ENCODE peak calls at places on chromosome 18, in seven cellular contexts. One of them, this sample, is unnamed.

GRCh38 chr18:31965331-31965970 is 22.5 kb upstream of the TRAPPC8 start:
- DNase-seq in NB4: peak; percentile 47
- DNase-seq in neural crest cell: no peak
- DNase-seq in adrenal gland: no peak
- DNase-seq in fibroblast of pulmonary artery: no peak
- DNase-seq in nephron progenitor cell: no peak
- DNase-seq in IMR-90: no peak
- DNase-seq in this sample: no peak

GRCh38 chr18:34767601-34768027 is 57.5 kb downstream of the DTNA start:
- DNase-seq in neural crest cell: no peak
- DNase-seq in IMR-90: peak; percentile 97
- DNase-seq in nephron progenitor cell: no peak
- DNase-seq in fibroblast of pulmonary artery: peak; percentile 73
- DNase-seq in NB4: no peak
- DNase-seq in adrenal gland: no peak
- DNase-seq in this sample: no peak

GRCh38 chr18:32735781-32736180 is 37.0 kb downstream of the KLHL14 start:
- DNase-seq in nephron progenitor cell: no peak
- DNase-seq in adrenal gland: no peak
- DNase-seq in fibroblast of pulmonary artery: peak; percentile 5
- DNase-seq in NB4: no peak
- DNase-seq in neural crest cell: no peak
- DNase-seq in IMR-90: peak; percentile 24
- DNase-seq in this sample: no peak

GRCh38 chr18:5628512-5629255 is 84.9 kb upstream of the EPB41L3 start:
- DNase-seq in fibroblast of pulmonary artery: peak; percentile 35
- DNase-seq in adrenal gland: peak; percentile 80
- DNase-seq in nephron progenitor cell: peak; percentile 66
- DNase-seq in IMR-90: peak; percentile 17
- DNase-seq in neural crest cell: peak; percentile 28
- DNase-seq in NB4: no peak
- DNase-seq in this sample: peak; percentile 12

GRCh38 chr18:45608400-45608799 is 6.9 kb upstream of the SLC14A2 start:
- DNase-seq in IMR-90: no peak
- DNase-seq in nephron progenitor cell: no peak
- DNase-seq in NB4: no peak
- DNase-seq in adrenal gland: no peak
- DNase-seq in fibroblast of pulmonary artery: no peak
- DNase-seq in neural crest cell: no peak
- DNase-seq in this sample: no peak

GRCh38 chr18:75678662-75679061 is 251.2 kb upstream of the SMIM21 start:
- DNase-seq in neural crest cell: no peak
- DNase-seq in NB4: no peak
- DNase-seq in IMR-90: no peak
- DNase-seq in adrenal gland: no peak
- DNase-seq in nephron progenitor cell: no peak
- DNase-seq in fibroblast of pulmonary artery: peak; percentile 51
- DNase-seq in this sample: no peak

GRCh38 chr18:55069497-55069896 is 110.2 kb upstream of the CCDC68 start:
- DNase-seq in fibroblast of pulmonary artery: no peak
- DNase-seq in neural crest cell: no peak
- DNase-seq in IMR-90: no peak
- DNase-seq in nephron progenitor cell: no peak
- DNase-seq in NB4: no peak
- DNase-seq in adrenal gland: no peak
- DNase-seq in this sample: no peak

GRCh38 chr18:31056296-31056695 is 13.8 kb upstream of the DSC3 start:
- DNase-seq in NB4: no peak
- DNase-seq in nephron progenitor cell: no peak
- DNase-seq in IMR-90: no peak
- DNase-seq in adrenal gland: no peak
- DNase-seq in fibroblast of pulmonary artery: no peak
- DNase-seq in neural crest cell: no peak
- DNase-seq in this sample: no peak

GRCh38 chr18:43620936-43621335 is 343.6 kb upstream of the SYT4 start:
- DNase-seq in NB4: peak; percentile 27
- DNase-seq in neural crest cell: no peak
- DNase-seq in nephron progenitor cell: peak; percentile 5
- DNase-seq in fibroblast of pulmonary artery: peak; percentile 46
- DNase-seq in adrenal gland: no peak
- DNase-seq in IMR-90: peak; percentile 5
- DNase-seq in this sample: no peak

GRCh38 chr18:61669320-61669719 is 223.5 kb downstream of the RNF152 start:
- DNase-seq in fibroblast of pulmonary artery: peak; percentile 7
- DNase-seq in NB4: no peak
- DNase-seq in IMR-90: peak; percentile 89
- DNase-seq in adrenal gland: no peak
- DNase-seq in nephron progenitor cell: no peak
- DNase-seq in neural crest cell: no peak
- DNase-seq in this sample: no peak

GRCh38 chr18:31243740-31244512 is 74.0 kb upstream of the DSG1 start:
- DNase-seq in adrenal gland: no peak
- DNase-seq in neural crest cell: no peak
- DNase-seq in fibroblast of pulmonary artery: no peak
- DNase-seq in IMR-90: no peak
- DNase-seq in nephron progenitor cell: no peak
- DNase-seq in NB4: no peak
- DNase-seq in this sample: no peak

GRCh38 chr18:30925795-30926194 is 116.7 kb downstream of the DSC3 start:
- DNase-seq in NB4: no peak
- DNase-seq in adrenal gland: no peak
- DNase-seq in nephron progenitor cell: no peak
- DNase-seq in IMR-90: no peak
- DNase-seq in fibroblast of pulmonary artery: no peak
- DNase-seq in neural crest cell: no peak
- DNase-seq in this sample: no peak

GRCh38 chr18:70558371-70558770 is 269.5 kb downstream of the SOCS6 start:
- DNase-seq in adrenal gland: no peak
- DNase-seq in NB4: no peak
- DNase-seq in neural crest cell: no peak
- DNase-seq in nephron progenitor cell: no peak
- DNase-seq in fibroblast of pulmonary artery: no peak
- DNase-seq in IMR-90: no peak
- DNase-seq in this sample: no peak

GRCh38 chr18:25057491-25058050 is 294.4 kb downstream of the ZNF521 start:
- DNase-seq in nephron progenitor cell: no peak
- DNase-seq in NB4: no peak
- DNase-seq in IMR-90: no peak
- DNase-seq in fibroblast of pulmonary artery: no peak
- DNase-seq in neural crest cell: no peak
- DNase-seq in adrenal gland: no peak
- DNase-seq in this sample: no peak

GRCh38 chr18:36633961-36634412 is 194.8 kb downstream of the TPGS2 start:
- DNase-seq in fibroblast of pulmonary artery: no peak
- DNase-seq in adrenal gland: no peak
- DNase-seq in neural crest cell: no peak
- DNase-seq in NB4: no peak
- DNase-seq in nephron progenitor cell: no peak
- DNase-seq in IMR-90: no peak
- DNase-seq in this sample: no peak

GRCh38 chr18:2955966-2956521 is 56.9 kb downstream of the LPIN2 start:
- DNase-seq in fibroblast of pulmonary artery: peak; percentile 45
- DNase-seq in NB4: no peak
- DNase-seq in neural crest cell: no peak
- DNase-seq in IMR-90: no peak
- DNase-seq in adrenal gland: no peak
- DNase-seq in nephron progenitor cell: no peak
- DNase-seq in this sample: peak; percentile 43

GRCh38 chr18:77208969-77209368 is 40.7 kb upstream of the GALR1 start:
- DNase-seq in NB4: peak; percentile 76
- DNase-seq in neural crest cell: no peak
- DNase-seq in nephron progenitor cell: no peak
- DNase-seq in adrenal gland: peak; percentile 80
- DNase-seq in fibroblast of pulmonary artery: peak; percentile 74
- DNase-seq in IMR-90: peak; percentile 65
- DNase-seq in this sample: peak; percentile 41

GRCh38 chr18:42298744-42299685 is 344.0 kb downstream of the PIK3C3 start:
- DNase-seq in NB4: peak; percentile 65
- DNase-seq in adrenal gland: peak; percentile 96
- DNase-seq in fibroblast of pulmonary artery: peak; percentile 81
- DNase-seq in neural crest cell: peak; percentile 81
- DNase-seq in IMR-90: peak; percentile 66
- DNase-seq in nephron progenitor cell: peak; percentile 80
- DNase-seq in this sample: peak; percentile 77

GRCh38 chr18:12441475-12442035 is 33.8 kb downstream of the PRELID3A start:
- DNase-seq in neural crest cell: no peak
- DNase-seq in fibroblast of pulmonary artery: no peak
- DNase-seq in NB4: no peak
- DNase-seq in IMR-90: no peak
- DNase-seq in nephron progenitor cell: no peak
- DNase-seq in adrenal gland: peak; percentile 17
- DNase-seq in this sample: no peak

GRCh38 chr18:48933578-48934399 is 17.0 kb downstream of the SMAD7 start:
- DNase-seq in fibroblast of pulmonary artery: peak; percentile 6
- DNase-seq in neural crest cell: no peak
- DNase-seq in adrenal gland: no peak
- DNase-seq in IMR-90: no peak
- DNase-seq in NB4: no peak
- DNase-seq in nephron progenitor cell: no peak
- DNase-seq in this sample: no peak

GRCh38 chr18:6219116-6219717 is 195.5 kb downstream of the L3MBTL4 start:
- DNase-seq in adrenal gland: peak; percentile 76
- DNase-seq in fibroblast of pulmonary artery: peak; percentile 64
- DNase-seq in nephron progenitor cell: peak; percentile 74
- DNase-seq in NB4: peak; percentile 39
- DNase-seq in IMR-90: peak; percentile 73
- DNase-seq in neural crest cell: peak; percentile 71
- DNase-seq in this sample: peak; percentile 19

GRCh38 chr18:28715206-28715605 is 538.3 kb upstream of the CDH2 start:
- DNase-seq in nephron progenitor cell: no peak
- DNase-seq in adrenal gland: no peak
- DNase-seq in NB4: no peak
- DNase-seq in fibroblast of pulmonary artery: peak; percentile 45
- DNase-seq in IMR-90: no peak
- DNase-seq in neural crest cell: no peak
- DNase-seq in this sample: no peak

GRCh38 chr18:32383040-32383819 is 87.5 kb downstream of the GAREM1 start:
- DNase-seq in neural crest cell: no peak
- DNase-seq in NB4: no peak
- DNase-seq in nephron progenitor cell: no peak
- DNase-seq in IMR-90: peak; percentile 98
- DNase-seq in adrenal gland: peak; percentile 65
- DNase-seq in fibroblast of pulmonary artery: peak; percentile 96
- DNase-seq in this sample: no peak

GRCh38 chr18:49743296-49743567 is 70.1 kb downstream of the ACAA2 start:
- DNase-seq in nephron progenitor cell: no peak
- DNase-seq in IMR-90: no peak
- DNase-seq in adrenal gland: no peak
- DNase-seq in NB4: no peak
- DNase-seq in neural crest cell: no peak
- DNase-seq in fibroblast of pulmonary artery: no peak
- DNase-seq in this sample: no peak

GRCh38 chr18:53909668-53910067 is 314.8 kb downstream of the MBD2 start:
- DNase-seq in fibroblast of pulmonary artery: peak; percentile 34
- DNase-seq in neural crest cell: no peak
- DNase-seq in IMR-90: peak; percentile 1
- DNase-seq in NB4: peak; percentile 18
- DNase-seq in nephron progenitor cell: no peak
- DNase-seq in adrenal gland: no peak
- DNase-seq in this sample: peak; percentile 49

GRCh38 chr18:63185979-63186378 is 133.6 kb downstream of the BCL2 start:
- DNase-seq in adrenal gland: no peak
- DNase-seq in fibroblast of pulmonary artery: no peak
- DNase-seq in IMR-90: peak; percentile 8
- DNase-seq in nephron progenitor cell: no peak
- DNase-seq in neural crest cell: no peak
- DNase-seq in NB4: no peak
- DNase-seq in this sample: no peak

GRCh38 chr18:57836557-57836956 is 33.4 kb upstream of the ATP8B1 start:
- DNase-seq in fibroblast of pulmonary artery: no peak
- DNase-seq in IMR-90: no peak
- DNase-seq in adrenal gland: no peak
- DNase-seq in neural crest cell: no peak
- DNase-seq in NB4: no peak
- DNase-seq in nephron progenitor cell: no peak
- DNase-seq in this sample: no peak

GRCh38 chr18:39835303-39836030 is 2119.6 kb upstream of the PIK3C3 start:
- DNase-seq in fibroblast of pulmonary artery: peak; percentile 14
- DNase-seq in nephron progenitor cell: no peak
- DNase-seq in adrenal gland: no peak
- DNase-seq in NB4: no peak
- DNase-seq in neural crest cell: no peak
- DNase-seq in IMR-90: peak; percentile 2
- DNase-seq in this sample: no peak

GRCh38 chr18:22451796-22452195 is 34.1 kb upstream of the CTAGE1 start:
- DNase-seq in neural crest cell: no peak
- DNase-seq in IMR-90: no peak
- DNase-seq in adrenal gland: no peak
- DNase-seq in NB4: peak; percentile 9
- DNase-seq in fibroblast of pulmonary artery: no peak
- DNase-seq in nephron progenitor cell: peak; percentile 15
- DNase-seq in this sample: no peak

GRCh38 chr18:70221911-70222278 is 16.4 kb upstream of the RTTN start:
- DNase-seq in NB4: no peak
- DNase-seq in nephron progenitor cell: no peak
- DNase-seq in adrenal gland: no peak
- DNase-seq in fibroblast of pulmonary artery: no peak
- DNase-seq in IMR-90: no peak
- DNase-seq in neural crest cell: no peak
- DNase-seq in this sample: no peak

GRCh38 chr18:989423-989822 is 84.8 kb downstream of the ADCYAP1 start:
- DNase-seq in NB4: no peak
- DNase-seq in IMR-90: no peak
- DNase-seq in adrenal gland: no peak
- DNase-seq in fibroblast of pulmonary artery: no peak
- DNase-seq in nephron progenitor cell: no peak
- DNase-seq in neural crest cell: no peak
- DNase-seq in this sample: no peak
- TF ChIP-seq CTCF in NB4: no peak
- TF ChIP-seq CTCF in IMR-90: no peak
- TF ChIP-seq CTCF in adrenal gland: no peak
- TF ChIP-seq CTCF in fibroblast of pulmonary artery: no peak
- TF ChIP-seq CTCF in nephron progenitor cell: no peak
- TF ChIP-seq CTCF in neural crest cell: no peak
- TF ChIP-seq CTCF in this sample: no peak

GRCh38 chr18:3970929-3971328 is 484.2 kb downstream of the DLGAP1 start:
- DNase-seq in IMR-90: no peak
- DNase-seq in nephron progenitor cell: no peak
- DNase-seq in fibroblast of pulmonary artery: no peak
- DNase-seq in NB4: peak; percentile 6
- DNase-seq in neural crest cell: no peak
- DNase-seq in adrenal gland: peak; percentile 60
- DNase-seq in this sample: no peak
- TF ChIP-seq CTCF in IMR-90: no peak
- TF ChIP-seq CTCF in nephron progenitor cell: no peak
- TF ChIP-seq CTCF in fibroblast of pulmonary artery: no peak
- TF ChIP-seq CTCF in NB4: no peak
- TF ChIP-seq CTCF in neural crest cell: no peak
- TF ChIP-seq CTCF in adrenal gland: peak; percentile 42
- TF ChIP-seq CTCF in this sample: no peak

GRCh38 chr18:47175895-47176575 is at the start of gene IER3IP1:
- DNase-seq in adrenal gland: peak; percentile 95
- DNase-seq in neural crest cell: peak; percentile 92
- DNase-seq in nephron progenitor cell: peak; percentile 92
- DNase-seq in fibroblast of pulmonary artery: peak; percentile 94
- DNase-seq in IMR-90: peak; percentile 91
- DNase-seq in NB4: peak; percentile 91
- DNase-seq in this sample: peak; percentile 92
- TF ChIP-seq CTCF in adrenal gland: peak; percentile 34
- TF ChIP-seq CTCF in neural crest cell: peak; percentile 28
- TF ChIP-seq CTCF in nephron progenitor cell: no peak
- TF ChIP-seq CTCF in fibroblast of pulmonary artery: peak; percentile 3
- TF ChIP-seq CTCF in IMR-90: no peak
- TF ChIP-seq CTCF in NB4: no peak
- TF ChIP-seq CTCF in this sample: no peak

GRCh38 chr18:60069145-60069544 is 169.3 kb downstream of the PMAIP1 start:
- DNase-seq in IMR-90: no peak
- DNase-seq in NB4: no peak
- DNase-seq in nephron progenitor cell: no peak
- DNase-seq in neural crest cell: no peak
- DNase-seq in adrenal gland: no peak
- DNase-seq in fibroblast of pulmonary artery: no peak
- DNase-seq in this sample: no peak
- TF ChIP-seq CTCF in IMR-90: no peak
- TF ChIP-seq CTCF in NB4: no peak
- TF ChIP-seq CTCF in nephron progenitor cell: no peak
- TF ChIP-seq CTCF in neural crest cell: no peak
- TF ChIP-seq CTCF in adrenal gland: no peak
- TF ChIP-seq CTCF in fibroblast of pulmonary artery: peak; percentile 28
- TF ChIP-seq CTCF in this sample: no peak